ENCODE peak calls at places on chromosomes 2 and 18, in seven cellular contexts. One of them, this sample, is unnamed.

GRCh38 chr2:46922049-46922448 is 6.4 kb upstream of the MCFD2 start:
- DNase-seq in CD8-positive, alpha-beta T cell: no peak
- DNase-seq in naive thymus-derived CD4-positive, alpha-beta T cell: no peak
- DNase-seq in bronchial epithelial cell: peak
- DNase-seq in HFF-Myc: no peak
- DNase-seq in psoas muscle: no peak
- DNase-seq in HCT116: no peak
- DNase-seq in this sample: no peak

GRCh38 chr2:79887747-79888374 is 375.0 kb downstream of the CTNNA2 start:
- DNase-seq in CD8-positive, alpha-beta T cell: no peak
- DNase-seq in naive thymus-derived CD4-positive, alpha-beta T cell: no peak
- DNase-seq in bronchial epithelial cell: peak
- DNase-seq in HFF-Myc: peak
- DNase-seq in psoas muscle: no peak
- DNase-seq in HCT116: peak
- DNase-seq in this sample: peak

GRCh38 chr2:26557244-26557925 is 79.5 kb upstream of the OTOF start:
- DNase-seq in CD8-positive, alpha-beta T cell: no peak
- DNase-seq in naive thymus-derived CD4-positive, alpha-beta T cell: no peak
- DNase-seq in bronchial epithelial cell: no peak
- DNase-seq in HFF-Myc: no peak
- DNase-seq in psoas muscle: peak
- DNase-seq in HCT116: no peak
- DNase-seq in this sample: no peak

GRCh38 chr2:105950521-105951389 is 206.0 kb downstream of the NCK2 start:
- DNase-seq in CD8-positive, alpha-beta T cell: no peak
- DNase-seq in naive thymus-derived CD4-positive, alpha-beta T cell: no peak
- DNase-seq in bronchial epithelial cell: peak
- DNase-seq in HFF-Myc: no peak
- DNase-seq in psoas muscle: no peak
- DNase-seq in HCT116: no peak
- DNase-seq in this sample: peak

GRCh38 chr2:18536100-18536499 is 24.4 kb downstream of the RDH14 start:
- DNase-seq in CD8-positive, alpha-beta T cell: no peak
- DNase-seq in naive thymus-derived CD4-positive, alpha-beta T cell: no peak
- DNase-seq in bronchial epithelial cell: peak
- DNase-seq in HFF-Myc: no peak
- DNase-seq in psoas muscle: no peak
- DNase-seq in HCT116: no peak
- DNase-seq in this sample: no peak

GRCh38 chr18:52716926-52717325 is 376.9 kb downstream of the DCC start:
- DNase-seq in CD8-positive, alpha-beta T cell: no peak
- DNase-seq in naive thymus-derived CD4-positive, alpha-beta T cell: no peak
- DNase-seq in bronchial epithelial cell: peak
- DNase-seq in HFF-Myc: no peak
- DNase-seq in psoas muscle: no peak
- DNase-seq in HCT116: no peak
- DNase-seq in this sample: no peak

GRCh38 chr2:20620696-20621365 is 30.1 kb downstream of the HS1BP3 start:
- DNase-seq in CD8-positive, alpha-beta T cell: no peak
- DNase-seq in naive thymus-derived CD4-positive, alpha-beta T cell: no peak
- DNase-seq in bronchial epithelial cell: no peak
- DNase-seq in HFF-Myc: no peak
- DNase-seq in psoas muscle: peak
- DNase-seq in HCT116: no peak
- DNase-seq in this sample: no peak

GRCh38 chr2:218983263-218983970 is 1.6 kb downstream of the FEV start:
- DNase-seq in CD8-positive, alpha-beta T cell: no peak
- DNase-seq in naive thymus-derived CD4-positive, alpha-beta T cell: peak
- DNase-seq in bronchial epithelial cell: no peak
- DNase-seq in HFF-Myc: no peak
- DNase-seq in psoas muscle: peak
- DNase-seq in HCT116: no peak
- DNase-seq in this sample: no peak

GRCh38 chr18:74669136-74669798 is 71.6 kb downstream of the ZNF407 start:
- DNase-seq in CD8-positive, alpha-beta T cell: no peak
- DNase-seq in naive thymus-derived CD4-positive, alpha-beta T cell: no peak
- DNase-seq in bronchial epithelial cell: no peak
- DNase-seq in HFF-Myc: no peak
- DNase-seq in psoas muscle: no peak
- DNase-seq in HCT116: no peak
- DNase-seq in this sample: no peak

GRCh38 chr2:171807831-171808393 is 86.1 kb downstream of the SLC25A12 start:
- DNase-seq in CD8-positive, alpha-beta T cell: no peak
- DNase-seq in naive thymus-derived CD4-positive, alpha-beta T cell: no peak
- DNase-seq in bronchial epithelial cell: peak
- DNase-seq in HFF-Myc: no peak
- DNase-seq in psoas muscle: no peak
- DNase-seq in HCT116: no peak
- DNase-seq in this sample: no peak

GRCh38 chr2:241500431-241500975 is 7.9 kb downstream of the STK25 start:
- DNase-seq in CD8-positive, alpha-beta T cell: no peak
- DNase-seq in naive thymus-derived CD4-positive, alpha-beta T cell: no peak
- DNase-seq in bronchial epithelial cell: no peak
- DNase-seq in HFF-Myc: no peak
- DNase-seq in psoas muscle: no peak
- DNase-seq in HCT116: no peak
- DNase-seq in this sample: no peak

GRCh38 chr2:189260361-189260761 is 80.8 kb upstream of the COL5A2 start:
- DNase-seq in CD8-positive, alpha-beta T cell: no peak
- DNase-seq in naive thymus-derived CD4-positive, alpha-beta T cell: no peak
- DNase-seq in bronchial epithelial cell: no peak
- DNase-seq in HFF-Myc: peak
- DNase-seq in psoas muscle: no peak
- DNase-seq in HCT116: no peak
- DNase-seq in this sample: peak

GRCh38 chr2:209526541-209526940 is 102.7 kb downstream of the MAP2 start:
- DNase-seq in CD8-positive, alpha-beta T cell: no peak
- DNase-seq in naive thymus-derived CD4-positive, alpha-beta T cell: no peak
- DNase-seq in bronchial epithelial cell: no peak
- DNase-seq in HFF-Myc: no peak
- DNase-seq in psoas muscle: no peak
- DNase-seq in HCT116: no peak
- DNase-seq in this sample: no peak

GRCh38 chr2:209525834-209526281 is 102.0 kb downstream of the MAP2 start:
- DNase-seq in CD8-positive, alpha-beta T cell: no peak
- DNase-seq in naive thymus-derived CD4-positive, alpha-beta T cell: no peak
- DNase-seq in bronchial epithelial cell: peak
- DNase-seq in HFF-Myc: peak
- DNase-seq in psoas muscle: no peak
- DNase-seq in HCT116: no peak
- DNase-seq in this sample: no peak

GRCh38 chr2:209523778-209524362 is 100.0 kb downstream of the MAP2 start:
- DNase-seq in CD8-positive, alpha-beta T cell: no peak
- DNase-seq in naive thymus-derived CD4-positive, alpha-beta T cell: no peak
- DNase-seq in bronchial epithelial cell: no peak
- DNase-seq in HFF-Myc: no peak
- DNase-seq in psoas muscle: no peak
- DNase-seq in HCT116: no peak
- DNase-seq in this sample: no peak

GRCh38 chr2:209523041-209523740 is 99.3 kb downstream of the MAP2 start:
- DNase-seq in CD8-positive, alpha-beta T cell: no peak
- DNase-seq in naive thymus-derived CD4-positive, alpha-beta T cell: no peak
- DNase-seq in bronchial epithelial cell: no peak
- DNase-seq in HFF-Myc: no peak
- DNase-seq in psoas muscle: no peak
- DNase-seq in HCT116: no peak
- DNase-seq in this sample: no peak

DNA sequence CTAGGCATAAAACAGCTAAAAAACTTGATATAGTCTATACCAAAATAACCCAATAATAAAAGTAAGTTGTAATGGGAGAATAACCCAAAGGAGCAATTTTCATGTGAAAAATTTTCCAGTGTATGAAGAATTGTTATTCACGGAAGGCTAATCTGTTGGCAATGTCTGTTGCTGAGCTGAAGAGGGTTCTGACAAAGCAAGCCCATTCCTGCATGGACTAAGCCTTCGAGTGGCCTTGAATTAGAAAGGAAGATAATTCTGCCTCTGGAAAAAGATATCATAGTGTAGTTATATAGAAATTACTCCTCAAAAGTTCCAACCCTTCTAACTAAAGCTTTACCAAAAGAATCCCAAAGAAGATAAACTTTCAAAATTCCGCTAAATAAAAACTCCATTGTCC is 101.5 kb downstream of the MAP2 start:
- DNase-seq in CD8-positive, alpha-beta T cell: no peak
- DNase-seq in naive thymus-derived CD4-positive, alpha-beta T cell: no peak
- DNase-seq in bronchial epithelial cell: no peak
- DNase-seq in HFF-Myc: no peak
- DNase-seq in psoas muscle: no peak
- DNase-seq in HCT116: no peak
- DNase-seq in this sample: peak
- H3K4me3 ChIP-seq in CD8-positive, alpha-beta T cell: no peak
- H3K4me3 ChIP-seq in naive thymus-derived CD4-positive, alpha-beta T cell: no peak
- H3K4me3 ChIP-seq in bronchial epithelial cell: no peak
- H3K4me3 ChIP-seq in HFF-Myc: no peak
- H3K4me3 ChIP-seq in psoas muscle: no peak
- H3K4me3 ChIP-seq in HCT116: no peak
- H3K4me3 ChIP-seq in this sample: no peak

GRCh38 chr2:118973542-118973951 is 31.6 kb downstream of the MARCO start:
- DNase-seq in CD8-positive, alpha-beta T cell: no peak
- DNase-seq in naive thymus-derived CD4-positive, alpha-beta T cell: no peak
- DNase-seq in bronchial epithelial cell: peak
- DNase-seq in HFF-Myc: no peak
- DNase-seq in psoas muscle: peak
- DNase-seq in HCT116: no peak
- DNase-seq in this sample: no peak
- H3K4me3 ChIP-seq in CD8-positive, alpha-beta T cell: no peak
- H3K4me3 ChIP-seq in naive thymus-derived CD4-positive, alpha-beta T cell: no peak
- H3K4me3 ChIP-seq in bronchial epithelial cell: no peak
- H3K4me3 ChIP-seq in HFF-Myc: no peak
- H3K4me3 ChIP-seq in psoas muscle: no peak
- H3K4me3 ChIP-seq in HCT116: no peak
- H3K4me3 ChIP-seq in this sample: no peak

GRCh38 chr2:181131584-181131983 is 151.2 kb downstream of the UBE2E3 start:
- DNase-seq in CD8-positive, alpha-beta T cell: no peak
- DNase-seq in naive thymus-derived CD4-positive, alpha-beta T cell: no peak
- DNase-seq in bronchial epithelial cell: no peak
- DNase-seq in HFF-Myc: no peak
- DNase-seq in psoas muscle: no peak
- DNase-seq in HCT116: no peak
- DNase-seq in this sample: no peak
- H3K4me3 ChIP-seq in CD8-positive, alpha-beta T cell: peak
- H3K4me3 ChIP-seq in naive thymus-derived CD4-positive, alpha-beta T cell: peak
- H3K4me3 ChIP-seq in bronchial epithelial cell: no peak
- H3K4me3 ChIP-seq in HFF-Myc: no peak
- H3K4me3 ChIP-seq in psoas muscle: no peak
- H3K4me3 ChIP-seq in HCT116: no peak
- H3K4me3 ChIP-seq in this sample: no peak

GRCh38 chr2:202261531-202261930 is 4.0 kb upstream of the NOP58 start:
- DNase-seq in CD8-positive, alpha-beta T cell: no peak
- DNase-seq in naive thymus-derived CD4-positive, alpha-beta T cell: no peak
- DNase-seq in bronchial epithelial cell: peak
- DNase-seq in HFF-Myc: no peak
- DNase-seq in psoas muscle: no peak
- DNase-seq in HCT116: no peak
- DNase-seq in this sample: no peak

GRCh38 chr2:202265467-202266277 is at the start of gene NOP58:
- DNase-seq in CD8-positive, alpha-beta T cell: peak
- DNase-seq in naive thymus-derived CD4-positive, alpha-beta T cell: peak
- DNase-seq in bronchial epithelial cell: peak
- DNase-seq in HFF-Myc: peak
- DNase-seq in psoas muscle: peak
- DNase-seq in HCT116: peak
- DNase-seq in this sample: peak

GRCh38 chr2:202269585-202269984 is 4.0 kb downstream of the NOP58 start:
- DNase-seq in CD8-positive, alpha-beta T cell: no peak
- DNase-seq in naive thymus-derived CD4-positive, alpha-beta T cell: no peak
- DNase-seq in bronchial epithelial cell: no peak
- DNase-seq in HFF-Myc: peak
- DNase-seq in psoas muscle: no peak
- DNase-seq in HCT116: no peak
- DNase-seq in this sample: peak

GRCh38 chr2:202270487-202270886 is 4.9 kb downstream of the NOP58 start:
- DNase-seq in CD8-positive, alpha-beta T cell: no peak
- DNase-seq in naive thymus-derived CD4-positive, alpha-beta T cell: no peak
- DNase-seq in bronchial epithelial cell: no peak
- DNase-seq in HFF-Myc: no peak
- DNase-seq in psoas muscle: no peak
- DNase-seq in HCT116: no peak
- DNase-seq in this sample: no peak

DNA sequence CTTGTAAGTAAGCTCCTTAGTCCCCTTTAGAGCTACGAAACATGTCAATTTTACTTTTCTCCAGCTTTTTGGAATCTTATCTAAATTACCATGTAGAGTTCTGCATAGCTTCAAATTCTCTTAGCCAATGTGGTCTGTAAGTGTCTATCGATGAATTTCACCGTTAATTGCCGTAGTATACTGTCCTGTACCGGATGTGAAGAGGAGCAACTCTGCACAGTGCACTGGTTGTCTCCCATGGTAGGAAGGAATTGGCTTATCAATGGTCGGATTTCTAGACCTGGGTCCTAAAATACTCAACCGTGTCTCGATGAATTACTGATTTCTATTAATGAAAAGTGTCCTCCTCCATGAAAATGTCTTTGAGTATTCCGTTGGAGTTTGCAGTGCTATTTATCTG is 1.9 kb downstream of the NOP58 start:
- DNase-seq in CD8-positive, alpha-beta T cell: no peak
- DNase-seq in naive thymus-derived CD4-positive, alpha-beta T cell: no peak
- DNase-seq in bronchial epithelial cell: peak
- DNase-seq in HFF-Myc: no peak
- DNase-seq in psoas muscle: no peak
- DNase-seq in HCT116: no peak
- DNase-seq in this sample: no peak
- H3K4me3 ChIP-seq in CD8-positive, alpha-beta T cell: peak
- H3K4me3 ChIP-seq in naive thymus-derived CD4-positive, alpha-beta T cell: peak
- H3K4me3 ChIP-seq in bronchial epithelial cell: peak
- H3K4me3 ChIP-seq in HFF-Myc: peak
- H3K4me3 ChIP-seq in psoas muscle: peak
- H3K4me3 ChIP-seq in HCT116: peak
- H3K4me3 ChIP-seq in this sample: peak

GRCh38 chr2:174768557-174768956 is 4.3 kb upstream of the CHRNA1 start:
- DNase-seq in CD8-positive, alpha-beta T cell: no peak
- DNase-seq in naive thymus-derived CD4-positive, alpha-beta T cell: no peak
- DNase-seq in bronchial epithelial cell: no peak
- DNase-seq in HFF-Myc: no peak
- DNase-seq in psoas muscle: no peak
- DNase-seq in HCT116: no peak
- DNase-seq in this sample: no peak
- H3K4me3 ChIP-seq in CD8-positive, alpha-beta T cell: no peak
- H3K4me3 ChIP-seq in naive thymus-derived CD4-positive, alpha-beta T cell: no peak
- H3K4me3 ChIP-seq in bronchial epithelial cell: no peak
- H3K4me3 ChIP-seq in HFF-Myc: no peak
- H3K4me3 ChIP-seq in psoas muscle: no peak
- H3K4me3 ChIP-seq in HCT116: no peak
- H3K4me3 ChIP-seq in this sample: no peak

GRCh38 chr2:119222863-119223520 is 642 bp upstream of the STEAP3 start:
- DNase-seq in CD8-positive, alpha-beta T cell: no peak
- DNase-seq in naive thymus-derived CD4-positive, alpha-beta T cell: no peak
- DNase-seq in bronchial epithelial cell: no peak
- DNase-seq in HFF-Myc: no peak
- DNase-seq in psoas muscle: no peak
- DNase-seq in HCT116: no peak
- DNase-seq in this sample: no peak
- H3K4me3 ChIP-seq in CD8-positive, alpha-beta T cell: no peak
- H3K4me3 ChIP-seq in naive thymus-derived CD4-positive, alpha-beta T cell: no peak
- H3K4me3 ChIP-seq in bronchial epithelial cell: peak
- H3K4me3 ChIP-seq in HFF-Myc: peak
- H3K4me3 ChIP-seq in psoas muscle: peak
- H3K4me3 ChIP-seq in HCT116: peak
- H3K4me3 ChIP-seq in this sample: peak